ENCODE peak calls at places on chromosomes 13 and 19, in nine cellular contexts. E is thoracic aorta, I is upper lobe of right lung, Z is GM23338, C is esophagus squamous epithelium, X is cardiac muscle cell, W is Peyer's patch, Q is psoas muscle, O is ovary. A is an unnamed sample. For H3K4me1 and H3K36me3, the result is how much of the 10 kb centered on the place peaks cover.

GRCh38 chr19:6767081-6767356 is 216 bp downstream of the SH2D3A start:
- DNase-seq in Z (peak), I (no peak), O (no peak), C (no peak), X (no peak), W (no peak), Q (no peak), E (no peak), A (peak)

GRCh38 chr13:32530841-32531253 is 7.7 kb downstream of the N4BP2L2 start:
- DNase-seq in X (peak), I (no peak), O (no peak), Q (no peak), C (no peak), Z (peak), W (no peak), E (no peak), A (no peak)

GRCh38 chr13:46184277-46184699 is 2.3 kb upstream of the LCP1 start:
- DNase-seq in I (no peak), C (no peak), X (peak), W (no peak), O (no peak), Z (peak), Q (no peak), E (no peak), A (no peak)

GRCh38 chr19:7478173-7478842 is 10.5 kb downstream of the PEX11G start:
- DNase-seq in Z (no peak), O (no peak), Q (no peak), X (no peak), I (no peak), W (no peak), E (no peak), C (no peak), A (no peak)

GRCh38 chr13:92589955-92590354 is 636.7 kb upstream of the GPC6 start:
- DNase-seq in C (no peak), X (no peak), W (no peak), Z (no peak), Q (no peak), I (no peak), E (no peak), O (no peak), A (no peak)

GRCh38 chr13:53151692-53152421 is 123.2 kb downstream of the OLFM4 start:
- DNase-seq in I (no peak), X (peak), O (no peak), W (no peak), E (no peak), C (no peak), Z (peak), Q (no peak), A (no peak)

GRCh38 chr19:5253403-5254110 is 87.1 kb downstream of the PTPRS start:
- DNase-seq in O (no peak), I (no peak), Z (no peak), Q (no peak), W (no peak), C (no peak), X (no peak), E (no peak), A (no peak)

GRCh38 chr13:47036291-47037008 is 139.6 kb upstream of the HTR2A start:
- DNase-seq in O (no peak), Q (no peak), Z (peak), C (no peak), E (no peak), W (no peak), I (no peak), X (no peak), A (no peak)

GRCh38 chr19:40523322-40524047 is 53.2 kb upstream of the SHKBP1 start:
- DNase-seq in O (peak), I (peak), W (peak), X (peak), E (no peak), C (no peak), Z (peak), Q (peak), A (no peak)

GRCh38 chr19:27905074-27905473 is 1307.9 kb downstream of the UQCRFS1 start:
- DNase-seq in Q (no peak), C (no peak), E (no peak), W (no peak), O (no peak), I (no peak), Z (no peak), X (no peak), A (no peak)

GRCh38 chr19:29712744-29713516 is 2.1 kb downstream of the C19orf12 start:
- DNase-seq in I (peak), C (no peak), E (no peak), Z (no peak), O (peak), X (no peak), Q (no peak), W (no peak), A (no peak)

GRCh38 chr13:20090349-20090748 is 70.5 kb downstream of the GJA3 start:
- DNase-seq in X (no peak), W (no peak), O (no peak), I (no peak), Q (no peak), Z (no peak), C (no peak), E (no peak), A (no peak)
- TF ChIP-seq CTCF in X (peak), W (no peak), O (no peak), I (no peak), Q (no peak), Z (no peak), C (no peak), E (no peak), A (peak)

DNA sequence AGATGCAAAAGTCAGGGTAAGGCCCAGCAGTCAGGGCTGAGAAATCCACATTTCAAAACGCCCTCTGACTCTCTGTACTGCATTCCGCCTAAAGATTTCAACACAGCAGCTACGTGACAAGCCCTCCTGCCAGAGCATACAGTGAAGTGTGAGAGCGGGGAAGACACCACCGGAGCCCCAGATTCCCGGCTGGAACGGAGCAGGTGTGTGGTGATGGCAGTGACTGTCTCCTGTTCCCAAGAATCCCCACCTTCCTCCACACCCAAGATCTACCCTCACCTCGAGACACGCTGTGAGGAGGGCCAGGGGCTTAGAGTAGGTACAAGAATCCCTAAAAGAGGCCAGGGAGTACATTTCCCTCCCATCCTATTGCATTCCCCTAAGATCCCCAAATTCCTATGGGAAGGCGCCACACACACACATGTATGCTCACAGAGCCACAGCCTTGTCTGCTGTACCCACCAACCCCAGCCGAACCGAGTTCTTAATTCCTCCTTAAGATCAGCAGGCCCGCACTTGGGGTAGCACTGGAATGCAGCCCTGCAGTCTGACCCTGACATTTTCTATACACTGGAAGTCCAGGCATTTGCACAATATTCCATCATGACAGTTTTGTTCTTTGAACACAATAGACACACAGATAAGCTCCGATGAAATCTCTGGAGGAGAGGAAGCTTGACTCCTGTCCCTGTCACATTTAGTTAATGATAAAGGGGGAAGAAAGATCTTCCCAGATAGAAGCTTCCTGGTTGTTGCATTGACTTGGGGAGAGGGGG is 102.9 kb downstream of the FOXO1 start:
- DNase-seq in E (no peak), I (no peak), W (no peak), Q (peak), Z (no peak), C (no peak), O (no peak), X (peak), A (no peak)
- H3K4me1 ChIP-seq in E (half or more), I (under half), W (under half), Q (half or more), Z (half or more), C (under half), O (under half), X (under half), A (under half)

GRCh38 chr19:13085673-13086072 is 17.0 kb downstream of the LYL1 start:
- DNase-seq in X (no peak), I (peak), Q (no peak), Z (no peak), W (no peak), O (no peak), C (no peak), E (no peak), A (no peak)
- H3K36me3 ChIP-seq in X (under half), I (under half), Q (under half), Z (under half), W (under half), O (under half), C (half or more), E (under half), A (under half)

GRCh38 chr19:20565321-20566018 is at the start of gene ZNF737:
- DNase-seq in W (peak), I (peak), E (peak), O (peak), C (peak), Q (peak), X (peak), Z (peak), A (peak)
- TF ChIP-seq CTCF in W (no peak), I (peak), E (peak), O (peak), C (peak), Q (peak), X (peak), Z (peak), A (no peak)

GRCh38 chr19:1085676-1086442 is 9.3 kb downstream of the POLR2E start:
- DNase-seq in C (no peak), W (no peak), X (no peak), E (no peak), Z (no peak), I (peak), Q (peak), O (no peak), A (peak)
- H3K4me1 ChIP-seq in C (under half), W (under half), X (under half), E (under half), Z (under half), I (under half), Q (under half), O (under half), A (under half)

DNA sequence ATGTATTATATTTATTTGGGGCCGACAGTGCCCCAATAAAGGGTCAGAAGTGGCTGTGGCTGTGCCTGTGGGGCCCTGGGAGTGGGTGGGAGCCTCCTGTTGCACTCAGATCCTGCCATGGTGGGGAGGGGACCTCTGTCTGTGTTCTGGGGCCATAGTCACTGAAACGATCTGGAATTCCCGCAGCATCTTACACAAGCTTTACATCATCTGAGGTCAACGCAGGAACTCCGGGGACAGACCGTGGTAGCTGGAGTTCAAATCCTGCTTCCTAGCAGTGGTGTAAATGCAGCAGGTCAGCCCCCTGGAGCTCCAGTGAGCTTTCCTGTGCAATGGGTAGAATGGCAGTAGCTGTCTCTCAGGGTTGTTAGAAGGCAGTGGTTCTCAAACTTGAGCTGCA is 3.9 kb upstream of the SCN1B start:
- DNase-seq in I (no peak), Z (no peak), C (no peak), W (no peak), E (no peak), Q (no peak), O (no peak), X (no peak), A (no peak)
- H3K36me3 ChIP-seq in I (half or more), Z (under half), C (half or more), W (under half), E (under half), Q (under half), O (under half), X (under half), A (under half)

GRCh38 chr13:23740002-23740401 is 149.2 kb downstream of the MIPEP start:
- DNase-seq in O (no peak), Z (no peak), Q (no peak), W (no peak), X (no peak), I (no peak), C (no peak), E (no peak), A (no peak)

GRCh38 chr13:23743717-23744116 is 145.5 kb downstream of the MIPEP start:
- DNase-seq in I (no peak), Z (no peak), X (no peak), E (no peak), O (no peak), Q (no peak), W (no peak), C (no peak), A (no peak)

GRCh38 chr13:23744315-23744714 is 144.9 kb downstream of the MIPEP start:
- DNase-seq in Z (no peak), X (no peak), C (no peak), W (no peak), E (no peak), O (no peak), Q (no peak), I (no peak), A (no peak)

GRCh38 chr13:23743269-23743668 is 145.9 kb downstream of the MIPEP start:
- DNase-seq in E (no peak), O (no peak), C (no peak), W (no peak), Q (no peak), I (no peak), X (no peak), Z (no peak), A (no peak)

GRCh38 chr13:23741879-23742510 is 147.2 kb downstream of the MIPEP start:
- DNase-seq in O (no peak), I (no peak), X (no peak), Z (peak), Q (no peak), E (no peak), C (no peak), W (no peak), A (no peak)
- TF ChIP-seq CTCF in O (no peak), I (peak), X (peak), Z (peak), Q (peak), E (peak), C (peak), W (no peak), A (peak)

DNA sequence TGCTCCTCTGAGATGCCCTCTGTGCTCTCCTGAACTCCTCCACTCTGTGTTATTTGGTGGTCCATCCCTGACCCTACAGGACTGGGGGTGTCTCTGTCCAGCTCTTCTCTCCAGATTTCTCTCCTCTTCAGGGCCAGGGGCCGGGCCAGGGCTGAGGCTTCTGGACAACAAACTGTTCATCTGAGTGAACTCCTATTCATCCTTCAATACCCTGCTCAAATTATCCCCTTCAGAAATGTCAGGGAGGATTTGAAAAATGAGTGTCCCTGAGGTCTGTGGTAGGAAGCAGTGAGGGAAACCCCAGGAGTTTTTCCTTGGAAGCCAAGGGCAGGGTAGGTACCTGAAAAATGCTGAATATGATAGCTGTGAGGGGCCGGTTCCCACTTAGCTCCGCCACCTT is 7.6 kb downstream of the PDE4C start:
- DNase-seq in Z (no peak), W (no peak), Q (no peak), O (no peak), C (no peak), E (no peak), I (no peak), X (no peak), A (no peak)
- H3K4me1 ChIP-seq in Z (under half), W (under half), Q (under half), O (under half), C (under half), E (under half), I (under half), X (under half), A (under half)

DNA sequence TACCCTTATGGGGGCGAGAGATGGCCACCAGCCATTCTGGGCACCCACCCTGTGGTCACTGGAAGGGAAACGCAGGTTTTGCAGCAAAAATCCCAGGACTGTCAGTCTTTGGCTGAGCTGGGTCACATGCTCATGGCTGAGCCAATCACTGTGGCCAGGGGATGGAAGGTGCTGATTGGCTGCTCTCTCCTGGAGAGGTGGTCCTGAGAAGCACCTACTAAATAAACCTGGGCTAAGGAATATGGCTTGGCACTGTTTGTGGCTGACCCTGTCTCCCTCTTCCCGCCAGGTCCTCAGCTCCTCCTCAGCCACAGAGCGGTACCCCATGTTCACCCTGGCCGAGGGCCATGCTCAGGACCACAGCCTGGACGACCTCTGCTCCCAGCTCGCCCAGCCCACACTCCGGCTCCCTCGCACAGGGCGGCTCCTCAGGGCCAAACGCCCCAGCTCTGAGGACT is 8.9 kb downstream of the ATG4D start:
- DNase-seq in W (peak), Z (peak), O (no peak), X (peak), I (no peak), C (no peak), Q (no peak), E (no peak), A (no peak)
- H3K36me3 ChIP-seq in W (under half), Z (under half), O (under half), X (half or more), I (half or more), C (half or more), Q (under half), E (half or more), A (half or more)

GRCh38 chr13:41401371-41401770 is 56.0 kb upstream of the RGCC start:
- DNase-seq in C (no peak), Q (no peak), E (no peak), Z (peak), W (no peak), X (no peak), I (no peak), O (no peak), A (no peak)
- TF ChIP-seq CTCF in C (no peak), Q (no peak), E (no peak), Z (peak), W (no peak), X (no peak), I (no peak), O (no peak), A (no peak)

A was measured in RWPE2.